ENCODE peak calls at places on chromosomes 1 and 21, in ten cellular contexts. W is CD4-positive, CD25-positive, alpha-beta regulatory T cell; H is tibial artery; D is mesenchymal stem cell; J is lower leg skin; A is GM23248; Q is small intestine; Y is endodermal cell; M is GM12864; T is heart left ventricle. K is an unnamed sample.

GRCh38 chr1:15742339-15742801 is at the start of gene TMEM82:
- DNase-seq in D (no peak), J (no peak), M (no peak), W (no peak), H (no peak), T (no peak), Y (peak), Q (peak), A (no peak), K (peak)

GRCh38 chr1:230867119-230867902 is 1.0 kb downstream of the C1orf198 start:
- DNase-seq in H (no peak), D (peak), J (no peak), T (no peak), Q (peak), Y (no peak), W (peak), M (no peak), A (peak), K (no peak)

GRCh38 chr1:11289064-11289463 is 16.1 kb downstream of the UBIAD1 start:
- DNase-seq in J (no peak), Q (peak), W (no peak), D (no peak), Y (no peak), A (no peak), M (no peak), H (no peak), T (no peak), K (no peak)

GRCh38 chr1:228083871-228084278 is 1.4 kb downstream of the ARF1 start:
- DNase-seq in Y (no peak), H (no peak), A (peak), T (no peak), W (no peak), J (no peak), Q (no peak), M (no peak), D (peak), K (peak)

GRCh38 chr1:236556606-236557005 is 32.8 kb downstream of the LGALS8 start:
- DNase-seq in W (no peak), M (no peak), Q (no peak), A (no peak), Y (no peak), D (no peak), J (no peak), T (no peak), H (no peak), K (no peak)

GRCh38 chr1:96721053-96721381 is 567 bp upstream of the PTBP2 start:
- DNase-seq in M (no peak), W (no peak), T (no peak), Y (no peak), J (no peak), A (no peak), D (no peak), H (no peak), Q (no peak), K (no peak)

GRCh38 chr1:182552527-182552926 is 36.5 kb downstream of the RNASEL start:
- DNase-seq in J (no peak), M (no peak), W (no peak), H (no peak), T (no peak), D (no peak), Y (no peak), Q (no peak), A (peak), K (no peak)

GRCh38 chr21:45037986-45038385 is 36.4 kb upstream of the ADARB1 start:
- DNase-seq in A (no peak), Y (no peak), H (peak), W (no peak), T (no peak), M (no peak), J (no peak), Q (no peak), D (no peak), K (no peak)

GRCh38 chr1:241997401-241997800 is 1.5 kb downstream of the MAP1LC3C start:
- DNase-seq in W (no peak), M (no peak), Q (no peak), D (no peak), H (no peak), A (peak), Y (no peak), J (no peak), T (no peak), K (no peak)

GRCh38 chr1:7705908-7706216 is 65.2 kb upstream of the VAMP3 start:
- DNase-seq in D (no peak), H (no peak), Y (no peak), T (no peak), J (no peak), Q (peak), A (no peak), W (no peak), M (no peak), K (no peak)

GRCh38 chr1:7705048-7705907 is 65.8 kb upstream of the VAMP3 start:
- DNase-seq in Y (peak), T (peak), H (peak), W (peak), D (no peak), M (no peak), Q (peak), A (peak), J (no peak), K (peak)

GRCh38 chr1:7703321-7704213 is 67.5 kb upstream of the VAMP3 start:
- DNase-seq in D (no peak), A (no peak), H (peak), Q (no peak), J (no peak), W (peak), M (no peak), Y (peak), T (peak), K (peak)

GRCh38 chr1:7702365-7702764 is 68.7 kb upstream of the VAMP3 start:
- DNase-seq in H (no peak), Q (no peak), W (no peak), T (no peak), Y (peak), D (no peak), A (peak), J (no peak), M (no peak), K (no peak)

GRCh38 chr1:7704214-7705047 is 66.7 kb upstream of the VAMP3 start:
- DNase-seq in Q (peak), A (peak), H (peak), T (peak), W (peak), D (peak), J (peak), M (peak), Y (peak), K (peak)
- H3K4me3 ChIP-seq in Q (peak), A (no peak), H (peak), T (peak), W (no peak), D (no peak), J (no peak), M (no peak), Y (no peak), K (no peak)

DNA sequence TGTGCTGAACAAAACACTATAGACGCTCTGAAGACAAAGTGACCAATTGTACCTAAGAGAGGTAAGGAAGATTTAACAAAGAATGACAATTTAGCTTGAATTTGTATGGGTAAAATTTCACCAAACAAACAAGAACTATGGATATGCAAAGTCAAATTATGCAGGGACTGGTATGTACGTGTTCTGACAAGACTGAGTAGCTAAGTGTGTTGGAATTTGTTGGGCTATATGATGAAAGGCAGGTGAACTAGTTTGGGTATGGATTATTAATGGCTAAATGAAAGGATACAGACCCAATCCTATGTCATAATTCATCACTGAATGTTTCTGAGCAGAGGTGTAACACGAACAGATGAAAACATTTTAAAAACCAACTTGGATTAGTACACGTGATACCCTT is 7.7 kb downstream of the DNTTIP2 start:
- DNase-seq in T (no peak), Y (no peak), W (no peak), D (no peak), H (no peak), A (no peak), J (no peak), M (no peak), Q (no peak), K (no peak)
- H3K4me3 ChIP-seq in T (no peak), Y (no peak), W (no peak), D (no peak), H (no peak), A (no peak), J (no peak), M (no peak), Q (no peak), K (no peak)

GRCh38 chr1:206672844-206673758 is 11.6 kb upstream of the MAPKAPK2 start:
- DNase-seq in D (peak), H (no peak), Y (no peak), M (no peak), Q (peak), W (no peak), J (no peak), A (no peak), T (no peak), K (no peak)
- H3K4me3 ChIP-seq in D (no peak), H (no peak), Y (no peak), M (no peak), Q (no peak), W (no peak), J (no peak), A (no peak), T (no peak), K (no peak)

GRCh38 chr1:111784273-111784901 is 28.7 kb downstream of the DDX20 start:
- DNase-seq in M (no peak), A (no peak), J (no peak), Q (no peak), Y (no peak), W (no peak), D (no peak), T (no peak), H (no peak), K (no peak)

GRCh38 chr1:111789077-111789476 is 33.4 kb downstream of the DDX20 start:
- DNase-seq in Y (peak), Q (no peak), W (no peak), J (no peak), H (peak), D (no peak), M (no peak), A (peak), T (no peak), K (no peak)

GRCh38 chr1:111792249-111792648 is 36.5 kb downstream of the DDX20 start:
- DNase-seq in D (no peak), T (no peak), W (no peak), Q (no peak), A (no peak), M (no peak), Y (no peak), H (no peak), J (no peak), K (no peak)

GRCh38 chr1:111789666-111790316 is 34.1 kb downstream of the DDX20 start:
- DNase-seq in Y (no peak), J (no peak), W (no peak), D (peak), Q (no peak), M (no peak), T (no peak), A (peak), H (peak), K (no peak)

DNA sequence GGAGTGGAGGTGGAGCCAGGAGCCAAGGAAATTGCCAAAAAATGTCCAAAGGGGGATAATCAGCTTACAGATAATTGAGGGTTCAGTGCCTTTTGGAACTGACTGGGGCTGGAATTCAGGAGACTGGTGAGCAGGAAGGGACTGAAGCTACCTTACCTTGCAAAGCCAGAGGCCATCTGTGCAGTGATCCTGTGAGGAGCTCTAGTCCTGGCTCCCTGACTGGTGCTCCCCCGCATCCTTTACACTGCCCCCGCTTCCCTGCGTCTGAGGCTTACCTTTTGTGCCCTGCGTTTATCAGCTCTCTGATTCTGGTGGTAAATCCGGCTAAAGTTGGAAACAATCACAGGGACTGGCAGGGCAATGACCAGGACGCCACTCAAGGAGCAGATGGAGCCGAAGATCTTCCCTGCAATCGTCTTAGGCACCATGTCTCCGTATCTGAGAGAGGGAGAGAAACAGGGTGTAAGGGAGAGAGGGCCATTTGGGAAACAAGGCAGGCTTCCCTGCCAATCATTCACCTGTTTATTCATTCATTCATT is 31.0 kb downstream of the DDX20 start:
- DNase-seq in T (no peak), A (no peak), J (no peak), Q (no peak), W (no peak), D (no peak), H (peak), M (no peak), Y (peak), K (no peak)
- H3K4me3 ChIP-seq in T (no peak), A (no peak), J (no peak), Q (no peak), W (no peak), D (no peak), H (no peak), M (no peak), Y (no peak), K (no peak)

DNA sequence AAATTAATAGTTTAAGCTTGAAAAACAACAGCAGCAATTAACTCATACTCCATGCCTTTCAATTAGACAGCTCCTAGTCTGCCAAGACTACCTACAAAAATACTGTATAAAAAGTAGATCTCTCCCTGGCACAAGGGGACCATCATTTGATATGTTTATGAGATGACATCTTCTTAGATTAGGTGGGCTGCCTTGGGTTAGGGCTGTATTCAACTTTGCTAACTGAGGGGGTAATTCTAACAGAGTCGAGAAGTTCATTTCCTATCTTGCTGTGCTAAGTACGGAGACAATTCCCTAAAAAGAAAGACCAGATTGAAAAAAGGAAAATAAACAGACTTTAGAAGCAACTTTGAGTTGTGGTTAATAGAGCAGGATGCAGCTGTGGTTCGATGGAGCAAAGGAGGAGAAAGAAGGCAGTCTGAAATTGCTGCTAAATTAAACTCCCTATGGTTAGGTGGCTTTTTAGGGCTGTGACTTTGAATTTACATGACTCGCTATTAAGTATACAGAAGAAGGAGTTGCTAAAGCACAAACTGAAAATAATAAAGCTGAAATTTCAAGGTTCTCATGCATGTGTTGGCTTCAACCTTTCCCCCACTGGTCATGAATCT is 75.4 kb downstream of the CDC7 start:
- DNase-seq in J (no peak), A (no peak), T (no peak), H (no peak), Y (no peak), D (no peak), M (no peak), W (no peak), Q (no peak), K (no peak)
- H3K4me3 ChIP-seq in J (no peak), A (no peak), T (no peak), H (no peak), Y (no peak), D (no peak), M (no peak), W (no peak), Q (no peak), K (no peak)

DNA sequence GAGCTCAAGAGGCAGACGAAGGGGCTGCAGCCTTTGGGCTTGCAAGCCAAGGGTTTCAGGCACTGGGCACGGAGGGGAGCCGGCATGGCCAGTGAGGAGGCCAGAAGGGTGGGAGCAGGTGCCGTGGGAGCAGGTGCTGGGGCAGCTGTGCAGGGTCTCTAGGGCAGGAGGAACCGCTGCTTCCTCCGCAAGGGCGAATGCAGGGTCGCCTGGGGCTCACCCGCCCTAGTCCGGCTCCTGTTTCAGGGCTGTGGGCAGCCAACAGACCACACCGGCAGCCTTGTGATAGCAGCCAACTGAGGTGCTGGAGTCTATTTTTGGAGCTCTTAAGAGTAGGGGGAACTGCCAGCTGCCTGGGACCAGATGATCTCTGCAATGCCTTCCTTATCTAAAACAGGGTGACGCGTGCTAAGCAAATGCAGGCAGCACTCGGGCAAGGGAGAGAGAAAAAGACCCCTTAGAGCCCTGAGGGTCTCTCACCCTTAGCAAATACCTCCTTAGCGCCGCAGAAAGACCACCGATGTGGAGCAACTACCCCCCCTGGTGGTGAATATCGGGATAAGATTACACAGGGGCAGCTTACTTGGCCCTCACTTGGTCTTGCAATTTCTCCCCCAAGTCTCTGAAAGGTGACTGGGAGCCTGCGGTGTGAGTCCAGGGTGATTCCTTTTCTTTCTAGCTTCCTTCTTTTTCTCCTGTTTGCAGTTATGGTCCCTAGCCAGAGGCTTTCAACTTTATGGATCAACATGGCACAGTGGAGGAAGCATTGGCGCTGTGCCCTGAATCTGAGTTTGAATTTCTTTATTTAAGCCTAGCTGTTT is 20.7 kb upstream of the MAPKAPK2 start:
- DNase-seq in W (peak), T (peak), Y (peak), D (peak), J (peak), Q (peak), H (no peak), M (no peak), A (peak), K (peak)
- H3K4me3 ChIP-seq in W (no peak), T (peak), Y (peak), D (peak), J (no peak), Q (no peak), H (no peak), M (peak), A (peak), K (peak)

GRCh38 chr1:240598602-240599001 is 13.4 kb downstream of the GREM2 start:
- DNase-seq in J (no peak), T (no peak), D (no peak), M (no peak), W (no peak), H (no peak), Q (no peak), A (no peak), Y (no peak), K (no peak)

GRCh38 chr1:240598201-240598600 is 13.8 kb downstream of the GREM2 start:
- DNase-seq in Q (no peak), J (no peak), H (no peak), D (no peak), Y (no peak), T (no peak), M (no peak), W (no peak), A (peak), K (no peak)

GRCh38 chr1:240599299-240599698 is 12.7 kb downstream of the GREM2 start:
- DNase-seq in D (no peak), Y (no peak), W (no peak), J (no peak), A (no peak), T (no peak), H (no peak), M (no peak), Q (no peak), K (no peak)

GRCh38 chr1:240595476-240595875 is 16.5 kb downstream of the GREM2 start:
- DNase-seq in J (no peak), Q (no peak), W (no peak), D (no peak), H (no peak), A (no peak), T (no peak), M (no peak), Y (no peak), K (no peak)

GRCh38 chr1:240597153-240597745 is 14.7 kb downstream of the GREM2 start:
- DNase-seq in Q (no peak), W (no peak), H (no peak), D (no peak), A (peak), Y (no peak), J (no peak), T (no peak), M (no peak), K (peak)
- H3K4me3 ChIP-seq in Q (no peak), W (no peak), H (no peak), D (peak), A (peak), Y (no peak), J (no peak), T (no peak), M (no peak), K (no peak)

DNA sequence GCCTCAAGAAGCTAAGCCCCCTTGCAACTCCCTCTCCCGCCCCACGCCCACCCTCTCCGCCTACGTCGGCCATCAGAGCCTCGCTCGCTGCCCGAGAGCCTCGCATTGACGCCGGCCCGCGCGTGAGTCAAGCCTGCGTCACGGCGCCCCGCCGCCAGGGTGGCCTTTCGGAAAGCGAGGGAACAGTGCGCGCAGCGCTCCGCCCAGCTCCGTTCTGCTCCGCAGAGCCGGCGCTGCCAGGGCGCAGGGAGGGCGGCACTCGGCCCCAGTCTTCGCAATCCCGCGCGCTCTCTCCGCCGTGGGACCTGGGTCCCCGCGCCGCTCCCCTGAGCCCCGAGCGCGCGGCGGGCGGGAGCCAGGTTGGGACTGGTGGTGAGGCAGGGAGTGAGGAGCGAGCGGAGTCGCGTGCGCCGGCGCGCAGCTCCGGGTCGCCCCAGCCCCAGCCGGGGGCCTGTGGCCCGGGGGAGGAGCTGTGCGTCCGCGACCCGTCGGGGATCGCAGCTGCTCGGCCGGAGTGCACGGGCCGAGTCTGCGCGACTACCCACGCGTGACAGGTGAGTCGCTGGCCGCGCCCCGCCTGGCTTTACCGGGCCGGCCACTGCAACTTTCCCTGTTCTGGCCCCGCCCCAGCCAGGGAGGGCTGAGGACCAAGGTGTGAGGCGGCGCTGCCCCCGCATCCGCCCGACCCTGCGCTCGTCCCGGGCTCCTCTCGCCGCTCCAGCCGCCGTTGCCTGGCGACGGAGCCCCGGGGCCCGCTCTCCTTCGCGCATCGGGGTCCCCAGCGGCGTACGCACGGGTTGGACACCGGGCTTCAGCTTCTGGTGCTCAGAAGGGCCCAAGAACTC is at the start of gene SLC6A17:
- DNase-seq in J (no peak), Q (no peak), H (peak), W (no peak), M (no peak), Y (peak), D (peak), T (no peak), A (peak), K (no peak)
- H3K4me3 ChIP-seq in J (no peak), Q (no peak), H (peak), W (no peak), M (no peak), Y (peak), D (peak), T (peak), A (peak), K (no peak)